ENCODE peak calls at places on chromosomes 3 and 15, in seven cellular contexts. A, U, R, F, N, J and X are unnamed samples.

GRCh38 chr3:118813472-118813871 is 221.2 kb downstream of the IGSF11 start:
- DNase-seq in R (no peak), N (no peak), A (no peak), J (no peak), U (no peak), F (no peak), X (no peak)

GRCh38 chr3:18499256-18499655 is 74.1 kb upstream of the SATB1 start:
- DNase-seq in U (peak), J (no peak), A (no peak), N (no peak), R (no peak), F (no peak), X (no peak)

GRCh38 chr3:40453933-40454332 is 3.2 kb upstream of the RPL14 start:
- DNase-seq in N (no peak), A (no peak), F (no peak), J (no peak), U (no peak), R (no peak), X (no peak)

GRCh38 chr3:113498221-113499005 is 16.5 kb downstream of the SPICE1 start:
- DNase-seq in N (no peak), U (no peak), A (no peak), J (peak), R (no peak), F (no peak), X (no peak)

GRCh38 chr3:123803521-123803920 is 80.6 kb downstream of the MYLK start:
- DNase-seq in U (no peak), A (no peak), J (no peak), R (no peak), N (no peak), F (no peak), X (no peak)

GRCh38 chr15:75809986-75810750 is 33.1 kb upstream of the UBE2Q2 start:
- DNase-seq in A (peak), U (no peak), R (no peak), F (no peak), N (peak), J (peak), X (peak)

GRCh38 chr3:157532529-157533297 is 29.5 kb upstream of the VEPH1 start:
- DNase-seq in R (no peak), F (no peak), N (peak), U (no peak), A (peak), J (peak), X (peak)

GRCh38 chr15:41860049-41860828 is 21.6 kb downstream of the PLA2G4B start:
- DNase-seq in N (no peak), U (no peak), F (no peak), R (no peak), J (no peak), A (no peak), X (no peak)

GRCh38 chr15:44194397-44195150 is 497 bp downstream of the FRMD5 start:
- DNase-seq in N (no peak), A (peak), J (peak), F (peak), U (no peak), R (peak), X (peak)

GRCh38 chr15:23565395-23566069 is at the start of gene MKRN3:
- DNase-seq in N (peak), U (no peak), J (peak), R (peak), F (no peak), A (peak), X (no peak)

GRCh38 chr15:39184701-39185390 is 396.0 kb upstream of the THBS1 start:
- DNase-seq in F (no peak), R (no peak), U (no peak), N (peak), J (no peak), A (no peak), X (peak)

GRCh38 chr3:118850687-118851086 is 184.0 kb downstream of the IGSF11 start:
- DNase-seq in A (no peak), J (no peak), U (no peak), R (no peak), N (no peak), F (no peak), X (no peak)